ENCODE peak calls at places on chromosome 1, in seven cellular contexts. One of them, this sample, is unnamed.

GRCh38 chr1:239909894-239910293 is 181.8 kb upstream of the FMN2 start:
- DNase-seq in HCT116: no peak
- DNase-seq in OCI-LY7: no peak
- DNase-seq in hepatocyte: peak; percentile 73
- DNase-seq in lower lobe of right lung: peak; percentile 79
- DNase-seq in keratinocyte: no peak
- DNase-seq in heart right ventricle: no peak
- DNase-seq in this sample: peak; percentile 4

GRCh38 chr1:227926896-227927885 is 20.5 kb downstream of the WNT9A start:
- DNase-seq in lower lobe of right lung: peak; percentile 35
- DNase-seq in heart right ventricle: no peak
- DNase-seq in HCT116: no peak
- DNase-seq in OCI-LY7: no peak
- DNase-seq in keratinocyte: no peak
- DNase-seq in hepatocyte: no peak
- DNase-seq in this sample: peak; percentile 35

GRCh38 chr1:20107767-20108166 is 11.6 kb downstream of the PLA2G2D start:
- DNase-seq in lower lobe of right lung: no peak
- DNase-seq in OCI-LY7: no peak
- DNase-seq in heart right ventricle: no peak
- DNase-seq in hepatocyte: no peak
- DNase-seq in keratinocyte: no peak
- DNase-seq in HCT116: no peak
- DNase-seq in this sample: no peak

GRCh38 chr1:155761746-155762400 is 73.0 kb downstream of the DAP3 start:
- DNase-seq in HCT116: no peak
- DNase-seq in hepatocyte: no peak
- DNase-seq in keratinocyte: no peak
- DNase-seq in OCI-LY7: no peak
- DNase-seq in heart right ventricle: no peak
- DNase-seq in lower lobe of right lung: no peak
- DNase-seq in this sample: no peak

GRCh38 chr1:156746716-156747631 is 4.5 kb downstream of the HDGF start:
- DNase-seq in lower lobe of right lung: peak; percentile 94
- DNase-seq in OCI-LY7: peak; percentile 74
- DNase-seq in heart right ventricle: peak; percentile 92
- DNase-seq in HCT116: peak; percentile 61
- DNase-seq in hepatocyte: peak; percentile 97
- DNase-seq in keratinocyte: peak; percentile 87
- DNase-seq in this sample: peak; percentile 90

GRCh38 chr1:180946537-180947507 is 34.1 kb downstream of the KIAA1614 start:
- DNase-seq in hepatocyte: no peak
- DNase-seq in OCI-LY7: no peak
- DNase-seq in HCT116: no peak
- DNase-seq in heart right ventricle: no peak
- DNase-seq in keratinocyte: no peak
- DNase-seq in lower lobe of right lung: no peak
- DNase-seq in this sample: no peak

GRCh38 chr1:109807822-109808680 is 44.3 kb upstream of the EPS8L3 start:
- DNase-seq in heart right ventricle: no peak
- DNase-seq in OCI-LY7: no peak
- DNase-seq in HCT116: no peak
- DNase-seq in hepatocyte: no peak
- DNase-seq in lower lobe of right lung: no peak
- DNase-seq in keratinocyte: no peak
- DNase-seq in this sample: no peak

GRCh38 chr1:184813528-184814089 is 59.0 kb upstream of the EDEM3 start:
- DNase-seq in hepatocyte: no peak
- DNase-seq in HCT116: no peak
- DNase-seq in keratinocyte: no peak
- DNase-seq in OCI-LY7: peak; percentile 24
- DNase-seq in heart right ventricle: no peak
- DNase-seq in lower lobe of right lung: no peak
- DNase-seq in this sample: no peak

GRCh38 chr1:232291681-232292080 is 338.3 kb downstream of the SIPA1L2 start:
- DNase-seq in HCT116: no peak
- DNase-seq in lower lobe of right lung: no peak
- DNase-seq in OCI-LY7: no peak
- DNase-seq in keratinocyte: no peak
- DNase-seq in heart right ventricle: no peak
- DNase-seq in hepatocyte: no peak
- DNase-seq in this sample: no peak

GRCh38 chr1:217881607-217882332 is 250.6 kb downstream of the SPATA17 start:
- DNase-seq in heart right ventricle: no peak
- DNase-seq in OCI-LY7: no peak
- DNase-seq in keratinocyte: no peak
- DNase-seq in HCT116: no peak
- DNase-seq in lower lobe of right lung: no peak
- DNase-seq in hepatocyte: no peak
- DNase-seq in this sample: no peak

GRCh38 chr1:46535063-46535462 is 16.4 kb downstream of the KNCN start:
- DNase-seq in keratinocyte: no peak
- DNase-seq in hepatocyte: peak; percentile 41
- DNase-seq in OCI-LY7: peak; percentile 32
- DNase-seq in lower lobe of right lung: no peak
- DNase-seq in heart right ventricle: no peak
- DNase-seq in HCT116: peak; percentile 48
- DNase-seq in this sample: peak; percentile 56

GRCh38 chr1:241639040-241639652 is 1.0 kb downstream of the CHML start:
- DNase-seq in HCT116: no peak
- DNase-seq in heart right ventricle: no peak
- DNase-seq in keratinocyte: no peak
- DNase-seq in lower lobe of right lung: no peak
- DNase-seq in hepatocyte: no peak
- DNase-seq in OCI-LY7: peak; percentile 44
- DNase-seq in this sample: no peak

GRCh38 chr1:56025942-56026341 is 553.4 kb downstream of the PLPP3 start:
- DNase-seq in lower lobe of right lung: no peak
- DNase-seq in HCT116: no peak
- DNase-seq in hepatocyte: peak; percentile 29
- DNase-seq in OCI-LY7: no peak
- DNase-seq in keratinocyte: peak; percentile 32
- DNase-seq in heart right ventricle: no peak
- DNase-seq in this sample: no peak

GRCh38 chr1:186977266-186977957 is 148.7 kb downstream of the PLA2G4A start:
- DNase-seq in lower lobe of right lung: no peak
- DNase-seq in keratinocyte: no peak
- DNase-seq in HCT116: no peak
- DNase-seq in hepatocyte: no peak
- DNase-seq in heart right ventricle: no peak
- DNase-seq in OCI-LY7: no peak
- DNase-seq in this sample: no peak

GRCh38 chr1:160028426-160028825 is 3.4 kb downstream of the PIGM start:
- DNase-seq in lower lobe of right lung: no peak
- DNase-seq in HCT116: no peak
- DNase-seq in OCI-LY7: no peak
- DNase-seq in keratinocyte: no peak
- DNase-seq in heart right ventricle: no peak
- DNase-seq in hepatocyte: no peak
- DNase-seq in this sample: no peak

GRCh38 chr1:243645281-243645680 is 204.8 kb downstream of the AKT3 start:
- DNase-seq in hepatocyte: no peak
- DNase-seq in lower lobe of right lung: no peak
- DNase-seq in OCI-LY7: no peak
- DNase-seq in HCT116: no peak
- DNase-seq in heart right ventricle: no peak
- DNase-seq in keratinocyte: no peak
- DNase-seq in this sample: no peak

GRCh38 chr1:31082385-31082784 is 16.9 kb upstream of the PUM1 start:
- DNase-seq in lower lobe of right lung: no peak
- DNase-seq in heart right ventricle: no peak
- DNase-seq in keratinocyte: no peak
- DNase-seq in hepatocyte: no peak
- DNase-seq in HCT116: no peak
- DNase-seq in OCI-LY7: no peak
- DNase-seq in this sample: no peak

GRCh38 chr1:205569411-205570172 is 62.2 kb downstream of the ELK4 start:
- DNase-seq in OCI-LY7: no peak
- DNase-seq in keratinocyte: no peak
- DNase-seq in lower lobe of right lung: no peak
- DNase-seq in HCT116: no peak
- DNase-seq in heart right ventricle: no peak
- DNase-seq in hepatocyte: no peak
- DNase-seq in this sample: no peak
- H3K4me3 ChIP-seq in OCI-LY7: no peak overlapping the region
- H3K4me3 ChIP-seq in keratinocyte: no peak overlapping the region
- H3K4me3 ChIP-seq in lower lobe of right lung: peak overlapping the region; percentile 53
- H3K4me3 ChIP-seq in HCT116: no peak overlapping the region
- H3K4me3 ChIP-seq in heart right ventricle: peak overlapping the region; percentile 38
- H3K4me3 ChIP-seq in hepatocyte: no peak overlapping the region
- H3K4me3 ChIP-seq in this sample: no peak overlapping the region

DNA sequence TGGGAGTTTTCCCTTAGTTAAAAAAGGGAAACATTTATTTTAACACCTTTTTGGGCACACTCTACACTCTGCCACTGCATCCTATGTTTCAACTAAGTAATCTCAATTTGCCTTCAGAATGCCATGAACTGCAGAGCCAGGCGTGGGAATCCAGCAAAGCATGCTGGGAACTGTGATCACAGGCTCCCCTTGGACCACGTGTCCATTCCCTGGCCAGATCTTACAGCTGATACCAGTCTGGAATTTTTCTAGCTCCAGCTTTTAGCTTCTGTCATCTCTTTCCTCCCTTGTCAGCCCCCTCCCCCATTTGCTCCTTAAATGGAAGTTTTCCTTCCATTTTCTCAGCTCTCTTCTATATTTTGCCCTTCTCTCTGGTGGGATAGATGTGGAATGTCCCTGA is 29.4 kb downstream of the RCSD1 start:
- DNase-seq in HCT116: no peak
- DNase-seq in heart right ventricle: no peak
- DNase-seq in OCI-LY7: no peak
- DNase-seq in lower lobe of right lung: no peak
- DNase-seq in keratinocyte: no peak
- DNase-seq in hepatocyte: peak; percentile 28
- DNase-seq in this sample: no peak
- H3K4me1 ChIP-seq in HCT116: peaks cover 19% of the 10 kb centered on the region
- H3K4me1 ChIP-seq in heart right ventricle: peaks cover 100% of the 10 kb centered on the region
- H3K4me1 ChIP-seq in OCI-LY7: peaks cover 48% of the 10 kb centered on the region
- H3K4me1 ChIP-seq in lower lobe of right lung: peaks cover 57% of the 10 kb centered on the region
- H3K4me1 ChIP-seq in keratinocyte: peaks cover 35% of the 10 kb centered on the region
- H3K4me1 ChIP-seq in hepatocyte: peaks cover 10% of the 10 kb centered on the region
- H3K4me1 ChIP-seq in this sample: peaks cover 19% of the 10 kb centered on the region

GRCh38 chr1:53484705-53485477 is 25.7 kb downstream of the DMRTB1 start:
- DNase-seq in heart right ventricle: no peak
- DNase-seq in HCT116: no peak
- DNase-seq in OCI-LY7: no peak
- DNase-seq in hepatocyte: no peak
- DNase-seq in lower lobe of right lung: no peak
- DNase-seq in keratinocyte: no peak
- DNase-seq in this sample: no peak

GRCh38 chr1:53483170-53483569 is 24.0 kb downstream of the DMRTB1 start:
- DNase-seq in heart right ventricle: no peak
- DNase-seq in keratinocyte: no peak
- DNase-seq in hepatocyte: no peak
- DNase-seq in HCT116: no peak
- DNase-seq in OCI-LY7: no peak
- DNase-seq in lower lobe of right lung: no peak
- DNase-seq in this sample: no peak

GRCh38 chr1:53485478-53486394 is 26.5 kb downstream of the DMRTB1 start:
- DNase-seq in heart right ventricle: peak; percentile 82
- DNase-seq in lower lobe of right lung: peak; percentile 84
- DNase-seq in keratinocyte: peak; percentile 9
- DNase-seq in HCT116: peak; percentile 60
- DNase-seq in OCI-LY7: peak; percentile 64
- DNase-seq in hepatocyte: peak; percentile 94
- DNase-seq in this sample: no peak

GRCh38 chr1:53483656-53484055 is 24.5 kb downstream of the DMRTB1 start:
- DNase-seq in lower lobe of right lung: no peak
- DNase-seq in HCT116: no peak
- DNase-seq in hepatocyte: no peak
- DNase-seq in OCI-LY7: no peak
- DNase-seq in keratinocyte: no peak
- DNase-seq in heart right ventricle: no peak
- DNase-seq in this sample: no peak

DNA sequence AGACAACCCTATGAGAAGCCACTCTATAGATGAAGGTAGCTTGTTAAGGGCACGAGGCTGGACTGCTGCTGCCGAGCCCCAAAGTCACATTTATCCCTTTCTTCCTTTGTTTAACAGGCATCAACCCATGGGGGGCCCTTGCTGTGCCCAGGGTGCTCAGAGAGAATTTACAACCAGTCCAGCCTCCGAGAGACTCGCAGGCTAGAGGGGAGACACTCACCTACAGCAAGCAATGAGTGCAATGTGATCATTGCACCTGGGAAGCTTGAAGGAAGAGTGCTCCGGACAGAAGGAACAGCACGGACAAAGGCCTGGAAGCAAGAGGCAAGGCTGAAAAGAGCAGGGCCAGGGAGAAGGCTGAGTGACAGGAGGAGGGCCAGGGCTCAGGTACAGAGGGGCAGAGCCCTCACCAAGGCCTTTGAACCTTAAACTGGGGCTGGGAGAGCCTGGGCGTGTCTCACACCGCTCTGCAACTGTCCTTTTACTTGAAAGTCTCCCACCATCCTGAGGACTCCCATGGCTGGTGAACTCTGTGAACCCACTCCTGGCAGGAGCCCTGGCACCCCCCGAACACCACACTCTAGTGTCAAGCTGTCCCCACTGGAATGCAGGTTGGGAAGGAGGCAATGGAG is 27.3 kb downstream of the DMRTB1 start:
- DNase-seq in hepatocyte: no peak
- DNase-seq in keratinocyte: no peak
- DNase-seq in heart right ventricle: no peak
- DNase-seq in OCI-LY7: no peak
- DNase-seq in HCT116: no peak
- DNase-seq in lower lobe of right lung: no peak
- DNase-seq in this sample: no peak
- TF ChIP-seq CTCF in hepatocyte: no peak
- TF ChIP-seq CTCF in keratinocyte: no peak
- TF ChIP-seq CTCF in heart right ventricle: no peak
- TF ChIP-seq CTCF in OCI-LY7: no peak
- TF ChIP-seq CTCF in HCT116: no peak
- TF ChIP-seq CTCF in lower lobe of right lung: no peak
- TF ChIP-seq CTCF in this sample: no peak

GRCh38 chr1:204545881-204546280 is 29.7 kb downstream of the MDM4 start:
- DNase-seq in hepatocyte: no peak
- DNase-seq in keratinocyte: no peak
- DNase-seq in heart right ventricle: no peak
- DNase-seq in OCI-LY7: no peak
- DNase-seq in HCT116: no peak
- DNase-seq in lower lobe of right lung: no peak
- DNase-seq in this sample: no peak

GRCh38 chr1:204544321-204544720 is 28.1 kb downstream of the MDM4 start:
- DNase-seq in OCI-LY7: no peak
- DNase-seq in keratinocyte: no peak
- DNase-seq in lower lobe of right lung: no peak
- DNase-seq in HCT116: no peak
- DNase-seq in heart right ventricle: no peak
- DNase-seq in hepatocyte: no peak
- DNase-seq in this sample: no peak

GRCh38 chr1:204549313-204549712 is 33.1 kb downstream of the MDM4 start:
- DNase-seq in keratinocyte: no peak
- DNase-seq in HCT116: no peak
- DNase-seq in OCI-LY7: no peak
- DNase-seq in hepatocyte: no peak
- DNase-seq in heart right ventricle: no peak
- DNase-seq in lower lobe of right lung: no peak
- DNase-seq in this sample: no peak

GRCh38 chr1:204550926-204551325 is 34.7 kb downstream of the MDM4 start:
- DNase-seq in HCT116: no peak
- DNase-seq in OCI-LY7: no peak
- DNase-seq in heart right ventricle: no peak
- DNase-seq in hepatocyte: no peak
- DNase-seq in lower lobe of right lung: no peak
- DNase-seq in keratinocyte: no peak
- DNase-seq in this sample: no peak

GRCh38 chr1:204545202-204545601 is 29.0 kb downstream of the MDM4 start:
- DNase-seq in heart right ventricle: no peak
- DNase-seq in OCI-LY7: no peak
- DNase-seq in keratinocyte: peak; percentile 7
- DNase-seq in hepatocyte: no peak
- DNase-seq in HCT116: no peak
- DNase-seq in lower lobe of right lung: no peak
- DNase-seq in this sample: no peak
- H3K4me3 ChIP-seq in heart right ventricle: no peak overlapping the region
- H3K4me3 ChIP-seq in OCI-LY7: no peak overlapping the region
- H3K4me3 ChIP-seq in keratinocyte: no peak overlapping the region
- H3K4me3 ChIP-seq in hepatocyte: no peak overlapping the region
- H3K4me3 ChIP-seq in HCT116: no peak overlapping the region
- H3K4me3 ChIP-seq in lower lobe of right lung: no peak overlapping the region
- H3K4me3 ChIP-seq in this sample: no peak overlapping the region